ENCODE peak calls at places on chromosomes 3 and 15, in four cellular contexts. Q is HEK293T, U is K562, H is GM12878. G is an unnamed sample.

GRCh38 chr3:14371573-14372474 is 30.6 kb upstream of the SLC6A6 start:
- DNase-seq in H (no peak), U (peak; percentile 93), Q (peak; percentile 50), G (peak; percentile 76)

GRCh38 chr15:37015025-37015424 is 85.3 kb downstream of the MEIS2 start:
- DNase-seq in U (no peak), H (no peak), Q (no peak), G (no peak)

GRCh38 chr15:93362203-93362602 is 273.2 kb upstream of the RGMA start:
- DNase-seq in H (no peak), U (no peak), Q (no peak), G (no peak)

GRCh38 chr3:122694966-122695365 is 14.3 kb downstream of the PARP14 start:
- DNase-seq in H (peak; percentile 62), U (no peak), Q (no peak), G (no peak)

GRCh38 chr3:171824824-171825221 is 14.5 kb upstream of the PLD1 start:
- DNase-seq in Q (no peak), H (no peak), U (no peak), G (no peak)

GRCh38 chr3:177484926-177485325 is 287.6 kb upstream of the TBL1XR1 start:
- DNase-seq in U (no peak), Q (no peak), H (no peak), G (no peak)

GRCh38 chr15:75455424-75455981 is 4.0 kb upstream of the SIN3A start:
- DNase-seq in Q (peak; percentile 86), U (peak; percentile 92), H (peak; percentile 24), G (peak; percentile 69)

GRCh38 chr15:73362900-73363299 is 5.9 kb downstream of the HCN4 start:
- DNase-seq in H (no peak), Q (no peak), U (no peak), G (no peak)

GRCh38 chr3:1971780-1972179 is 126.9 kb upstream of the CNTN4 start:
- DNase-seq in H (no peak), U (no peak), Q (no peak), G (no peak)

GRCh38 chr3:170801597-170801996 is 68.4 kb downstream of the RPL22L1 start:
- DNase-seq in Q (no peak), H (no peak), U (no peak), G (no peak)
- TF ChIP-seq TARDBP in Q (no peak), H (no peak), U (no peak), G (no peak)

DNA sequence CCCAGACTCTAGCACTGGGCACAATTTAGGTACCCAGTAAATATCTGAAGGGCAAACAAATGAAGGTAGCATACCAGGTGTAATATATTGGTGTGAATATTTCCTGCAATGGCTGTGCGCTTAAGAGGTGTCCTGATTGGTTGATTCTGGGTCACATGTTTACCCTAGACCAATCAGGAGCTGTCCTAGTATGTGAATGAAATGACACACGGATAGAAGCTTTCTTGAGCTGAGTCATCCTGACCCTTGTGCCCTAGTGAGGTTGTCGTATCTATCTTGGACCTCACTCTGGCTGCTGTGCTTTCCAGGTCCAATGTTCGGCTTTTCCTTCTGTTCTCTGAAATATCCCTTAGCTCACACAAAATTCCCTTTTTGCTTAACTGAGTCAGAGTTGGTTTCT is 58.1 kb upstream of the FOXP1 start:
- DNase-seq in Q (peak; percentile 28), H (peak; percentile 7), U (peak; percentile 87), G (peak; percentile 33)
- TF ChIP-seq TARDBP in Q (no peak), H (no peak), U (no peak), G (no peak)

DNA sequence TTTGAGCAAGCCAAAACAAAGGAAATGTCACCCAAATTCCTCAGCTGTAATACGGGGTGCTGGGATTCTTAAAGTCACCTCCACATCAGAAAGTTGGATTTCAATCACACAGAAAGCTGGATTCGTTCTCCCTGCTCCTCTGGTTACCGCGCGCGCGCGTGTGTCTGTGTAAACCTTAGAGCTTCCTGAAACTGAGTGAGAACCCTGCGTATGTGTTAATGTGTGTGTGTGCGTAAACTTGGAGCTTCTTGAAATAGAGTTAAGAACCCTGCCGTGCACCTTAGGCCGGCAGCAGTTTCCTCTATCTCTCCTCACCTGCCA is 579 bp downstream of the LZTFL1 start:
- DNase-seq in U (no peak), H (no peak), Q (peak; percentile 24), G (peak; percentile 3)
- TF ChIP-seq TARDBP in U (no peak), H (no peak), Q (no peak), G (no peak)

DNA sequence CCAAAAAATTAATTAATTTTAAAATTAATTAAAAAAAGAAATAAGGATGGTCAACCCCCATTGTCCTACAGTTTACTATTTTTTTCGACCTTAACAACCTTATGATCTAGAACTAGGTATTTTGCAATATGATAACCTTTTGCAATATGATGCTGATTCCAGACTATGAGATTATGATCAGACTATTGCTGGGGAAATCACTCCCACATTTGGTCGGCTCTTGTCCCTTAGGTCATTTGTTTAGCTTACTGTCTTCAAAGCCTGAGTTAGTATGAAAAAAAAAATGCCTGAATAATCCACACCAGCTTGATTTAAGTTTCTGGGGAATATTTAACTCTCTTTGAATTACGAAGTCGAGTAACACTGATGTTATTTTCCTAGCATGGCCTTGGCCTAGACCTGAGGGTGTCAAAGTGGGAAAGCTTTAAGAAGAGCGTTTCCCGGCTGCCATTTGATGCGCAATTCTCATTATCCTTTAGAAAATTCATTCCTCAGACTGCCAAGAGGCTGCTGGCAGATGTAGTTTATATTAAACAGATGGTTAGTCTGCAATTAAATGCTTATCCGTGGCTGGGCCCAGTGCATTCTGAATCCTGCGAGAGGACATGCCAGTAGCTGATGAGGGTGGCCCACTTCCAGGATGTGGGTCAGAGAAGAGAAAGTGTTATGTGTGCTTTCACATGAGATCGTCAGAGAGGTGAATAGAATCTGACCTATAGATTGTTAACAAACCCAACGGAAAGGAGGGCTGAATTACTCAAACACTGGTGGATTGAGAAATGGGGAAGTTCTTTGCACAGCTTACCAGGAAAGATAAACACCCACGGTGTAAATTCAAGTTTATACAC is 496.0 kb upstream of the THBS1 start:
- DNase-seq in Q (no peak), H (no peak), U (no peak), G (peak; percentile 21)
- TF ChIP-seq TARDBP in Q (no peak), H (no peak), U (no peak), G (no peak)